ENCODE peak calls at places on chromosomes 6 and 20, in six cellular contexts. I, T, O, X, D and C are unnamed samples.

GRCh38 chr20:1935696-1936366 is 40.6 kb downstream of the SIRPA start:
- DNase-seq in X (no peak), T (no peak), D (peak; percentile 77), I (no peak), O (peak; percentile 84), C (no peak)

GRCh38 chr6:30730611-30731435 is 10.7 kb downstream of the TUBB start:
- DNase-seq in T (no peak), O (peak; percentile 65), D (peak; percentile 92), I (peak; percentile 88), X (peak; percentile 91), C (peak; percentile 47)

GRCh38 chr6:79570802-79571367 is 33.7 kb upstream of the LCA5 start:
- DNase-seq in T (no peak), D (no peak), X (no peak), O (no peak), I (no peak), C (peak; percentile 48)

GRCh38 chr20:32494498-32495216 is 90.5 kb downstream of the NOL4L start:
- DNase-seq in D (no peak), T (no peak), X (no peak), O (peak; percentile 3), I (no peak), C (no peak)

GRCh38 chr20:47949230-47949629 is 163.9 kb upstream of the SULF2 start:
- DNase-seq in I (no peak), O (no peak), D (no peak), T (no peak), X (no peak), C (no peak)

GRCh38 chr6:136893187-136893586 is 28.9 kb upstream of the SLC35D3 start:
- DNase-seq in D (no peak), I (no peak), T (no peak), O (no peak), X (no peak), C (no peak)

GRCh38 chr20:11018668-11019170 is 344.9 kb upstream of the JAG1 start:
- DNase-seq in T (no peak), D (no peak), X (no peak), I (no peak), O (no peak), C (no peak)

GRCh38 chr6:28816909-28817807 is 106.6 kb downstream of the TRIM27 start:
- DNase-seq in D (no peak), X (no peak), O (no peak), I (no peak), T (no peak), C (peak; percentile 86)

GRCh38 chr6:114390176-114390575 is 47.4 kb upstream of the HS3ST5 start:
- DNase-seq in I (no peak), X (no peak), D (no peak), O (no peak), T (no peak), C (no peak)

GRCh38 chr6:132131777-132132176 is 180.6 kb upstream of the CCN2 start:
- DNase-seq in T (no peak), O (peak; percentile 69), D (peak; percentile 8), I (no peak), X (no peak), C (peak; percentile 100)

GRCh38 chr20:34037767-34038166 is 44.1 kb downstream of the RALY start:
- DNase-seq in T (no peak), X (no peak), I (no peak), D (no peak), O (no peak), C (peak; percentile 77)

GRCh38 chr6:52553158-52553557 is 23.7 kb downstream of the TRAM2 start:
- DNase-seq in D (no peak), T (no peak), I (no peak), O (no peak), X (no peak), C (no peak)

GRCh38 chr20:48832423-48832735 is 4.6 kb upstream of the PREX1 start:
- DNase-seq in X (no peak), I (peak; percentile 65), T (no peak), O (no peak), D (no peak), C (no peak)

GRCh38 chr20:61052796-61053442 is 199.1 kb upstream of the CDH4 start:
- DNase-seq in D (peak; percentile 19), X (no peak), O (no peak), I (no peak), T (no peak), C (no peak)

GRCh38 chr6:85672050-85672449 is 29.4 kb upstream of the SYNCRIP start:
- DNase-seq in I (no peak), X (no peak), T (no peak), D (no peak), O (no peak), C (no peak)

GRCh38 chr6:85674604-85675003 is 31.9 kb upstream of the SYNCRIP start:
- DNase-seq in I (no peak), D (no peak), T (no peak), O (no peak), X (no peak), C (no peak)

GRCh38 chr6:85672623-85673022 is 29.9 kb upstream of the SYNCRIP start:
- DNase-seq in D (no peak), X (no peak), I (no peak), T (no peak), O (no peak), C (no peak)

GRCh38 chr6:85675030-85675819 is 32.5 kb upstream of the SYNCRIP start:
- DNase-seq in T (no peak), O (no peak), I (no peak), D (no peak), X (no peak), C (peak; percentile 84)

DNA sequence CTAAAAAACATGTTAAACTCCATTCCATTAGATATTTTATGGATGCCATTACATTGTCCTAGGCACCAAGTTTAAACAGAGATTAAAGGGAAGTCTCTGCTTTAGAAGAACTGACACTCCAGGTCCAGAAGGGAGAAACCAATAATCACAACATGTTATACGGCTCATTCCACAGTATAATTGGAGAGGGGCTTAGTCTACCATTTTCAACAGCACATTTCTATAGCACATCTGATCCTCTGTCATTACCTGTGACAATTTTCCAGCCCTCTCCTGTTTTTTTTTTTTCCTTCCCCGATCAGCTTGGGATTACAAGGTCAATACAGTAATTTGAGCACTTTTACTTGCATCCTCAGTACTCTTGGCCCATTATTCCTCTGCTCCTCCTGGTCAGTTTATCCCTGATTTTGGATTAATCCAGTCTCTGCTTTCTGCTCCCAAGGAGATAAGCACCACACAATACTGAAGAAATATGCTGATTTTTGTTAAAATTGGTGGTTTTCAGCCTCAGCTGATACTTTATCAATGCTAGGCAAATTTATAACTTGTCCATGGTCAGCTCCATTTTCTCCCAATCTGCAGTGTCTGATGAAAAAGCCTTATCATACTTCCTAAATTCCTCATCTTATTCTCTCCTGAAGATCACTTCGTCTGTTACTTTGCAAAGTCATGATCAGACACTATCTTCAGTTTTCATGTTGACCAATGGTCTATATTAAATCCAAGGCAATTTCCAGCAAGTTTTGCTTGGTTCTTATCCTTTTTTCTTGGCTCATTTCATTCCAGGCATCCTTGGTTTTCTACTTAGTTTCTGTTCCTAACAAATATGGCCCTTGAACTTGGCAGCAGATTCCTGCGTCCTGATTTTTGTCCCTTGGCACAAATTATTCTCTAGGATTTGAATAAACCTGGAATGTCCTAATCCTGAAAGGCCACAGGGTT is 30.8 kb upstream of the SYNCRIP start:
- DNase-seq in D (no peak), X (no peak), I (no peak), O (no peak), T (no peak), C (no peak)
- TF ChIP-seq POLR2A in D (no peak), X (no peak), I (no peak), O (no peak), T (no peak), C (peak; percentile 31)

DNA sequence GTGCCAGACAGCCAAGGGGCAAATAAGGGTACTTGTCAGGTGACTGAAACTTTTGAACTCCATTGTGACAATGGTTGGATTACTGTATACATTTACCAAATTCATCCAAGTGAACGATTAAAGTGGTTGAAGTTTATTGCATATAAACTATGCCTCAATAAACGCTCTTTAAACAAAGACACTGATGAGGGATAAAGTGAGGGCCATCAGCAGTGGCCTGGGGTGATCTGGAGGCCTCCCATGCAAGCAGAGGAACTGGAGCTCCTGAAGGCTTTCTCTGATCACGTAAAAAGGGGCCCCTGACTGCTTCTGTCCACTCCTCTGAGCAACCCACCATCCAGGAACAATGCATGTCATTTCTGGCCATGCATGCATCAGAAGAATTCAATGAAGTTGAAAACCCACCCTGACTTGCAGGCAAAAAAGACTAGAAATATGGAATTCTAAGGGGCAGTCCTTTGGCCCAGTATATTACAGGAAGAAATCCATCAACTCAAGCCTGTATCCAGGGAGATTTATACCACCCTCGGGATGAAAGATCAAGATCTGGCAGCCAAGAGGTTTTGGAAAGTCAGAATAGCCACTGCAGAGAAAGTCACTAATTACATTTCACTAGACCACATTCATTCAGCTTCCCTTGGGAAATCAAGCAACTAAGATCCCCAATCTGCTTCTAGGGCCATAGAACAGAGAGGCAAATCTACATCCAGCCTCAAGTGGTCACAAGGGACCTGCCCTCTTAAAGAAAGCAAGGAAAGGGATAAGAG is 31.8 kb upstream of the RAB22A start:
- DNase-seq in I (no peak), O (no peak), D (no peak), X (no peak), T (no peak), C (no peak)
- TF ChIP-seq POLR2A in I (no peak), O (no peak), D (no peak), X (no peak), T (no peak), C (no peak)

GRCh38 chr6:35731736-35732532 is 4.9 kb upstream of the ARMC12 start:
- DNase-seq in X (peak; percentile 98), O (peak; percentile 99), D (peak; percentile 98), I (peak; percentile 98), T (peak; percentile 84), C (peak; percentile 83)
- TF ChIP-seq POLR2A in X (no peak), O (no peak), D (peak; percentile 79), I (peak; percentile 32), T (peak; percentile 68), C (no peak)

DNA sequence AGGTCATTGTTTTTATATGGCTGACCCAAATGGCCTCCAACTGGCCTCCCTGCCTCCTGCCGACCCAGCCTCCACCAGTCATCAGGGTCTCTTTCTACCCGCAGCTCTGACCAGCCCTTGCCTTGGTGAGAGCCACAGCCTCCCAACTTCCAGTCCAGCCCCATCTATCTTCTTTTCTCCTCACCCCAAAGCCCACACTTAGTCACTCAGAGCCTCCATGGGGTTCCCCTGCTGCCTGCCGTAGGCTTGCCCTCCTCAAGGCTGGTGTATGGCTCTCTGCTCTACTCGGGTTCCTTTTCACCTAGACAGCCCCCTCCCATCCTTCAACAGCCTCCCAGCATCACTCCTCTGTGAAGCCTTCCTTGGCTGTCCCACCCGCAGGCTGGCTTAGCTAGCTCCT is 18.2 kb downstream of the TCF15 start:
- DNase-seq in X (no peak), O (no peak), I (no peak), T (no peak), D (no peak), C (no peak)
- TF ChIP-seq POLR2A in X (no peak), O (no peak), I (no peak), T (no peak), D (no peak), C (no peak)

DNA sequence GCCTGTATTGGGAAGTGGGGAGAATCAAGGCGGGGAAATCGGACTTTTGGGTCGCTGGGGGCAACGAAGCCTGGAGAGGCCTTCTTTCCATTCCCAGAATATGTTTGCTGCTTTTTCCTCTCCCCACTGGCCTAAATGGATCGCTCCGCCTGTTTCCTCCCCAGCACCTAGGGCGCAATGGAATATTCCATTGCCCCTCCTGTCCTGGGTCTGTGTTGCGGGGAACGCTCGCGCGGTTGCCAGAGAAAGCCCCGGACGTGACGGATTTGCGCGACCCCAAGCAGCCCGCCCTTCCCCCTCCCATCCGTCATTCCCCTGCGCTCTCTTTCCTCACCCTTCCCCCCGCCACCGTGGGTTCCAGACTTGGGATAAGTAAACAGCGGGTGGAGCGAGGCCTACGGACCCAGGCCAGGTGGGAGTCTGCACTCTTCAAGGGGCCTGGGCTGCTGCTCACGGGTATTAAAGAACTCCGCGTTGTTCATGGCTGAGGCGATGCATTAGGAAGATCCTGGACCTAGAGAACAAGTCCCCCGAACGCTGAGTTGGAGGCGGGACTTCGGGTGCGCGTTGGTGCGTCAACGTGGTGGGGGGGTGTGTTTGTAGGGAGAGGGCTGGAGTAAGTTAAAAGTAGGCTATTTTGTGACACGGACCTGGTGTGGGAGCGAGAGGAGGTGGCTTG is at the start of gene PPT2:
- DNase-seq in I (peak; percentile 76), O (peak; percentile 94), X (peak; percentile 82), T (no peak), D (peak; percentile 83), C (peak; percentile 91)
- TF ChIP-seq POLR2A in I (no peak), O (no peak), X (no peak), T (peak; percentile 29), D (no peak), C (no peak)